ENCODE peak calls at places on chromosome 20, in ten cellular contexts. N is RWPE1; M is pancreas; T is left colon; Q is psoas muscle; O is stimulated activated naive B cell treated with anti-CD40 and anti-IgM and Interleukin-4, amounts not matched to agents 10 μg/mL and 1 μg/mL and 100 μg/mL, for 72 hours; E is Calu3; U is Kasumi-1; D is erythroblast; L is stimulated activated CD4-positive, alpha-beta T cell treated with anti-CD3 and anti-CD28 coated beads, Interleukin-4, amount 100 ng/mL, for 48 hours. H is an unnamed sample.
A peak's percentile ranks its signal among the peaks of the same experiment; 100 is the strongest.

GRCh38 chr20:7123457-7123856 is 356.0 kb downstream of the BMP2 start:
- DNase-seq in N (no peak), M (no peak), T (no peak), Q (no peak), O (no peak), E (no peak), U (no peak), D (no peak), L (no peak), H (no peak)

GRCh38 chr20:50982372-50982771 is 23.8 kb downstream of the MOCS3 start:
- DNase-seq in N (peak; percentile 95), M (no peak), T (peak; percentile 71), Q (no peak), O (no peak), E (peak; percentile 77), U (no peak), D (peak; percentile 53), L (no peak), H (peak; percentile 75)

GRCh38 chr20:64053841-64054661 is 4.6 kb upstream of the SOX18 start:
- DNase-seq in N (no peak), M (no peak), T (no peak), Q (peak; percentile 78), O (no peak), E (peak; percentile 68), U (peak; percentile 44), D (peak; percentile 28), L (no peak), H (no peak)

GRCh38 chr20:32466739-32467505 is 108.8 kb downstream of the ASXL1 start:
- DNase-seq in N (no peak), M (no peak), T (no peak), Q (peak; percentile 31), O (no peak), E (no peak), U (no peak), D (no peak), L (no peak), H (no peak)

GRCh38 chr20:40683221-40683893 is 5.7 kb downstream of the MAFB start:
- DNase-seq in N (no peak), M (no peak), T (no peak), Q (peak; percentile 68), O (no peak), E (no peak), U (no peak), D (no peak), L (no peak), H (no peak)

GRCh38 chr20:44241796-44242195 is 5.3 kb upstream of the GDAP1L1 start:
- DNase-seq in N (no peak), M (no peak), T (no peak), Q (no peak), O (no peak), E (no peak), U (no peak), D (no peak), L (no peak), H (no peak)

GRCh38 chr20:59124326-59125029 is 39.1 kb upstream of the ZNF831 start:
- DNase-seq in N (no peak), M (no peak), T (no peak), Q (no peak), O (no peak), E (no peak), U (no peak), D (no peak), L (no peak), H (no peak)

GRCh38 chr20:24431650-24432049 is 37.8 kb upstream of the SYNDIG1 start:
- DNase-seq in N (no peak), M (no peak), T (no peak), Q (no peak), O (no peak), E (no peak), U (no peak), D (no peak), L (no peak), H (no peak)

GRCh38 chr20:32019156-32019510 is 8.9 kb downstream of the CCM2L start:
- DNase-seq in N (peak; percentile 40), M (no peak), T (no peak), Q (no peak), O (no peak), E (peak; percentile 61), U (no peak), D (no peak), L (no peak), H (no peak)

GRCh38 chr20:35421322-35421721 is 9.5 kb upstream of the UQCC1 start:
- DNase-seq in N (no peak), M (no peak), T (no peak), Q (no peak), O (no peak), E (no peak), U (no peak), D (no peak), L (no peak), H (no peak)

GRCh38 chr20:35264755-35265154 is 13.2 kb downstream of the MMP24OS start:
- DNase-seq in N (no peak), M (no peak), T (no peak), Q (no peak), O (no peak), E (peak; percentile 78), U (peak; percentile 17), D (no peak), L (no peak), H (no peak)

GRCh38 chr20:21050710-21051109 is 55.4 kb downstream of the LINC00237 start:
- DNase-seq in N (no peak), M (no peak), T (no peak), Q (no peak), O (no peak), E (no peak), U (no peak), D (no peak), L (no peak), H (no peak)

GRCh38 chr20:50015993-50016770 is 33.4 kb downstream of the SNAI1 start:
- DNase-seq in N (no peak), M (no peak), T (peak; percentile 36), Q (no peak), O (no peak), E (no peak), U (no peak), D (no peak), L (no peak), H (no peak)

GRCh38 chr20:45782890-45783289 is 8.8 kb downstream of the WFDC3 start:
- DNase-seq in N (peak; percentile 47), M (no peak), T (no peak), Q (no peak), O (no peak), E (peak; percentile 38), U (no peak), D (no peak), L (no peak), H (no peak)

GRCh38 chr20:63737940-63738686 is 1.5 kb upstream of the SLC2A4RG start:
- DNase-seq in N (no peak), M (peak; percentile 46), T (peak; percentile 60), Q (peak; percentile 64), O (no peak), E (no peak), U (no peak), D (no peak), L (no peak), H (peak; percentile 76)

GRCh38 chr20:54284928-54285704 is 77.2 kb downstream of the PFDN4 start:
- DNase-seq in N (peak; percentile 41), M (no peak), T (no peak), Q (no peak), O (no peak), E (no peak), U (no peak), D (no peak), L (peak; percentile 29), H (no peak)